ENCODE peak calls at places on chromosomes 3 and 15, in seven cellular contexts. O is psoas muscle; Z is NCI-H524; L is prostate gland; Q is NCI-H2029; P is activated CD4-positive, alpha-beta T cell treated with anti-CD3 and anti-CD28 coated beads, Interleukin-2, amount 50 U/mL, for 24 hours; N is effector memory CD4-positive, alpha-beta T cell. R is an unnamed sample.

GRCh38 chr3:158808697-158809096 is 6.8 kb downstream of the MFSD1 start:
- DNase-seq in O (no peak), Z (no peak), L (no peak), Q (no peak), P (no peak), N (no peak), R (no peak)

GRCh38 chr3:171311784-171312183 is 148.4 kb downstream of the TNIK start:
- DNase-seq in O (no peak), Z (no peak), L (no peak), Q (no peak), P (no peak), N (no peak), R (no peak)

GRCh38 chr3:45842851-45843625 is 1.1 kb upstream of the LZTFL1 start:
- DNase-seq in O (no peak), Z (no peak), L (no peak), Q (no peak), P (no peak), N (no peak), R (no peak)

GRCh38 chr15:55546718-55547117 is 38.7 kb upstream of the DNAAF4 start:
- DNase-seq in O (no peak), Z (no peak), L (no peak), Q (no peak), P (no peak), N (no peak), R (no peak)

GRCh38 chr15:23690450-23690852 is 3.3 kb upstream of the NDN start:
- DNase-seq in O (peak), Z (peak), L (peak), Q (no peak), P (no peak), N (no peak), R (peak)

GRCh38 chr3:23202203-23202920 is 765 bp upstream of the UBE2E2 start:
- DNase-seq in O (no peak), Z (no peak), L (peak), Q (no peak), P (no peak), N (no peak), R (peak)

GRCh38 chr15:96969892-96970710 is 639.6 kb downstream of the NR2F2 start:
- DNase-seq in O (no peak), Z (no peak), L (no peak), Q (no peak), P (no peak), N (no peak), R (no peak)

GRCh38 chr15:75862796-75863195 is 19.5 kb downstream of the UBE2Q2 start:
- DNase-seq in O (no peak), Z (no peak), L (no peak), Q (no peak), P (no peak), N (no peak), R (no peak)

GRCh38 chr15:51575775-51576174 is 46.8 kb downstream of the DMXL2 start:
- DNase-seq in O (no peak), Z (no peak), L (no peak), Q (no peak), P (no peak), N (no peak), R (no peak)

GRCh38 chr3:12227833-12228232 is 61.0 kb upstream of the PPARG start:
- DNase-seq in O (no peak), Z (no peak), L (no peak), Q (no peak), P (no peak), N (no peak), R (peak)

GRCh38 chr3:64289622-64290021 is 64.4 kb upstream of the PRICKLE2 start:
- DNase-seq in O (no peak), Z (no peak), L (no peak), Q (no peak), P (no peak), N (no peak), R (no peak)

GRCh38 chr3:129313983-129314756 is 35.5 kb downstream of the HMCES start:
- DNase-seq in O (no peak), Z (no peak), L (no peak), Q (no peak), P (no peak), N (no peak), R (peak)

GRCh38 chr3:37974121-37974927 is 16.3 kb upstream of the VILL start:
- DNase-seq in O (peak), Z (peak), L (peak), Q (peak), P (peak), N (peak), R (no peak)

GRCh38 chr15:73517566-73517965 is 74.6 kb downstream of the REC114 start:
- DNase-seq in O (no peak), Z (no peak), L (no peak), Q (no peak), P (no peak), N (no peak), R (no peak)

GRCh38 chr15:81155375-81156218 is 21.5 kb downstream of the CFAP161 start:
- DNase-seq in O (peak), Z (no peak), L (peak), Q (no peak), P (no peak), N (no peak), R (no peak)

R was measured in osteoblast.